ENCODE peak calls at places on chromosomes 4 and X, in six cellular contexts. F, M, B, O, Q and N are unnamed samples.

GRCh38 chr4:3834921-3835521 is 68.8 kb downstream of the ADRA2C start:
- DNase-seq in Q (no peak), O (no peak), M (no peak), B (no peak), F (no peak), N (no peak)

GRCh38 chrX:150012647-150013046 is 74.4 kb upstream of the EOLA2 start:
- DNase-seq in Q (no peak), M (no peak), B (no peak), O (no peak), F (no peak), N (peak; percentile 26)

GRCh38 chrX:31580726-31581125 is 508.9 kb upstream of the FTHL17 start:
- DNase-seq in Q (no peak), O (peak; percentile 72), M (no peak), B (peak; percentile 67), F (no peak), N (peak; percentile 52)

GRCh38 chr4:128379860-128380259 is 92.2 kb upstream of the PGRMC2 start:
- DNase-seq in M (peak; percentile 52), F (no peak), Q (peak; percentile 64), B (peak; percentile 40), O (peak; percentile 62), N (peak; percentile 49)

GRCh38 chr4:134144337-134144736 is 57.3 kb downstream of the PABPC4L start:
- DNase-seq in B (no peak), Q (no peak), M (no peak), F (no peak), O (no peak), N (no peak)

GRCh38 chr4:177052211-177052725 is 257.4 kb upstream of the NEIL3 start:
- DNase-seq in F (no peak), Q (no peak), B (no peak), O (no peak), M (no peak), N (no peak)

GRCh38 chr4:122758033-122758432 is 25.5 kb downstream of the BBS12 start:
- DNase-seq in O (peak; percentile 50), M (no peak), F (no peak), B (peak; percentile 48), Q (no peak), N (peak; percentile 51)

GRCh38 chr4:33714971-33715370 is 2529.3 kb downstream of the ARAP2 start:
- DNase-seq in Q (no peak), B (no peak), F (no peak), O (no peak), M (no peak), N (no peak)

GRCh38 chr4:16864199-16864598 is 34.2 kb downstream of the LDB2 start:
- DNase-seq in B (no peak), O (no peak), M (no peak), F (no peak), Q (no peak), N (peak; percentile 8)

GRCh38 chr4:145609494-145610427 is 9.4 kb upstream of the MMAA start:
- DNase-seq in M (peak; percentile 55), F (peak; percentile 45), O (peak; percentile 76), B (peak; percentile 79), Q (peak; percentile 76), N (peak; percentile 77)

GRCh38 chr4:17066972-17067371 is 168.5 kb upstream of the LDB2 start:
- DNase-seq in Q (no peak), B (peak; percentile 77), O (peak; percentile 67), M (no peak), F (no peak), N (peak; percentile 94)

GRCh38 chrX:12360991-12361598 is 222.8 kb downstream of the FRMPD4 start:
- DNase-seq in B (no peak), O (no peak), M (no peak), Q (no peak), F (no peak), N (peak; percentile 49)

GRCh38 chr4:21752616-21753015 is 196.0 kb downstream of the KCNIP4 start:
- DNase-seq in O (no peak), M (no peak), B (no peak), Q (no peak), F (no peak), N (no peak)

GRCh38 chrX:10034740-10035260 is 67.6 kb downstream of the CLDN34 start:
- DNase-seq in O (no peak), F (no peak), B (no peak), Q (no peak), M (no peak), N (no peak)
- H2BK15ac ChIP-seq in O (no peak overlapping the region), F (no peak overlapping the region), B (no peak overlapping the region), Q (no peak overlapping the region), M (no peak overlapping the region), N (no peak overlapping the region)

GRCh38 chrX:154013001-154013421 is 6.7 kb downstream of the IRAK1 start:
- DNase-seq in O (no peak), F (no peak), B (no peak), Q (no peak), M (no peak), N (no peak)
- H2BK15ac ChIP-seq in O (no peak overlapping the region), F (no peak overlapping the region), B (no peak overlapping the region), Q (no peak overlapping the region), M (no peak overlapping the region), N (no peak overlapping the region)

GRCh38 chrX:78029663-78030062 is 60.2 kb upstream of the PGAM4 start:
- DNase-seq in B (no peak), M (no peak), F (peak; percentile 0), O (peak; percentile 18), Q (no peak), N (peak; percentile 33)
- H2BK15ac ChIP-seq in B (no peak overlapping the region), M (no peak overlapping the region), F (no peak overlapping the region), O (no peak overlapping the region), Q (no peak overlapping the region), N (no peak overlapping the region)

GRCh38 chr4:856468-856901 is 30.6 kb upstream of the CPLX1 start:
- DNase-seq in B (no peak), O (no peak), Q (no peak), M (no peak), F (no peak), N (no peak)

GRCh38 chr4:858136-858535 is 32.2 kb upstream of the CPLX1 start:
- DNase-seq in Q (no peak), F (no peak), B (no peak), O (no peak), M (no peak), N (no peak)

GRCh38 chr4:859496-859895 is 33.6 kb upstream of the CPLX1 start:
- DNase-seq in Q (no peak), M (no peak), B (no peak), O (no peak), F (no peak), N (no peak)

GRCh38 chr4:858831-859451 is 33.0 kb upstream of the CPLX1 start:
- DNase-seq in Q (no peak), F (no peak), M (no peak), B (no peak), O (no peak), N (no peak)

GRCh38 chr4:857461-857860 is 31.5 kb upstream of the CPLX1 start:
- DNase-seq in Q (no peak), M (no peak), F (no peak), B (no peak), O (no peak), N (no peak)
- H2BK15ac ChIP-seq in Q (no peak overlapping the region), M (no peak overlapping the region), F (no peak overlapping the region), B (no peak overlapping the region), O (no peak overlapping the region), N (no peak overlapping the region)